ENCODE peak calls at places on chromosomes 4 and X, in five cellular contexts. X, L, W, T and Z are unnamed samples.
A peak's percentile ranks its signal among the peaks of the same experiment; 100 is the strongest.

GRCh38 chr4:182842104-182842600 is 75.0 kb downstream of the DCTD start:
- DNase-seq in X (no peak), W (no peak), L (no peak), T (no peak), Z (no peak)

GRCh38 chr4:150302553-150302952 is 224.3 kb downstream of the DCLK2 start:
- DNase-seq in L (no peak), X (peak; percentile 96), W (no peak), T (peak; percentile 82), Z (no peak)

GRCh38 chr4:101865501-101866062 is 75.1 kb downstream of the BANK1 start:
- DNase-seq in T (no peak), L (no peak), X (peak; percentile 76), W (no peak), Z (no peak)

GRCh38 chr4:26175016-26175786 is 145.6 kb upstream of the RBPJ start:
- DNase-seq in T (no peak), W (no peak), X (no peak), L (no peak), Z (no peak)

GRCh38 chr4:37662861-37663390 is 23.2 kb downstream of the RELL1 start:
- DNase-seq in L (no peak), T (no peak), X (no peak), W (no peak), Z (peak; percentile 35)

GRCh38 chr4:145735330-145735638 is 55.3 kb downstream of the C4orf51 start:
- DNase-seq in L (no peak), X (peak; percentile 93), W (no peak), T (peak; percentile 94), Z (no peak)

GRCh38 chr4:122764808-122765189 is 32.3 kb downstream of the BBS12 start:
- DNase-seq in L (no peak), X (peak; percentile 75), W (no peak), T (peak; percentile 70), Z (no peak)

GRCh38 chr4:145920205-145920604 is 18.4 kb downstream of the ZNF827 start:
- DNase-seq in T (peak; percentile 84), L (no peak), W (no peak), X (peak; percentile 96), Z (no peak)

GRCh38 chrX:43899878-43900815 is 17.9 kb upstream of the MAOB start:
- DNase-seq in T (no peak), X (no peak), W (no peak), L (no peak), Z (no peak)

GRCh38 chr4:6245246-6246169 is 24.1 kb upstream of the WFS1 start:
- DNase-seq in T (no peak), W (no peak), X (no peak), L (peak; percentile 85), Z (no peak)

GRCh38 chrX:79530310-79531108 is 163.4 kb upstream of the ITM2A start:
- DNase-seq in W (no peak), X (no peak), T (no peak), L (no peak), Z (no peak)

GRCh38 chrX:110125435-110125834 is 122.5 kb downstream of the TMEM164 start:
- DNase-seq in W (no peak), X (peak; percentile 25), T (no peak), L (peak; percentile 51), Z (no peak)

GRCh38 chr4:179095585-179096228 is 1653.5 kb upstream of the AGA start:
- DNase-seq in T (no peak), X (peak; percentile 51), L (peak; percentile 35), W (peak; percentile 33), Z (no peak)

GRCh38 chr4:145525291-145525740 is 43.7 kb downstream of the SMAD1 start:
- DNase-seq in W (no peak), X (peak; percentile 5), T (no peak), L (no peak), Z (no peak)

GRCh38 chr4:17811078-17811603 is 362 bp downstream of the NCAPG start:
- DNase-seq in W (peak; percentile 45), L (no peak), X (no peak), T (no peak), Z (no peak)

GRCh38 chr4:165992263-165992662 is 119.2 kb downstream of the TLL1 start:
- DNase-seq in W (no peak), X (no peak), T (no peak), L (no peak), Z (no peak)

GRCh38 chrX:86014421-86014820 is 32.9 kb downstream of the CHM start:
- DNase-seq in T (no peak), X (no peak), L (no peak), W (no peak), Z (no peak)

GRCh38 chr4:152938237-152938969 is 2.3 kb downstream of the FHDC1 start:
- DNase-seq in X (no peak), T (no peak), W (no peak), L (no peak), Z (no peak)

GRCh38 chr4:123547818-123548200 is 151.2 kb downstream of the SPRY1 start:
- DNase-seq in X (no peak), T (no peak), L (no peak), W (no peak), Z (no peak)

GRCh38 chr4:108172231-108172779 is 3.6 kb upstream of the LEF1 start:
- DNase-seq in T (no peak), X (no peak), L (peak; percentile 44), W (peak; percentile 43), Z (no peak)

GRCh38 chrX:53241558-53241957 is 16.6 kb upstream of the KDM5C start:
- DNase-seq in X (no peak), L (no peak), T (no peak), W (no peak), Z (no peak)

GRCh38 chr4:165151734-165152133 is 39.1 kb upstream of the TMEM192 start:
- DNase-seq in T (no peak), W (no peak), X (peak; percentile 20), L (no peak), Z (no peak)

GRCh38 chr4:113613503-113613902 is 148.0 kb downstream of the CAMK2D start:
- DNase-seq in X (no peak), L (no peak), T (no peak), W (no peak), Z (no peak)

GRCh38 chr4:83262682-83263081 is 21.9 kb downstream of the COQ2 start:
- DNase-seq in X (no peak), L (no peak), W (no peak), T (no peak), Z (no peak)

GRCh38 chrX:17736856-17737706 is at the start of gene SCML1:
- DNase-seq in T (peak; percentile 81), X (peak; percentile 97), L (peak; percentile 96), W (peak; percentile 93), Z (peak; percentile 98)

GRCh38 chrX:11480626-11481025 is 185.1 kb downstream of the ARHGAP6 start:
- DNase-seq in L (no peak), W (no peak), X (peak; percentile 52), T (no peak), Z (no peak)

GRCh38 chrX:78357342-78358055 is 30.1 kb upstream of the CYSLTR1 start:
- DNase-seq in L (no peak), T (no peak), X (no peak), W (no peak), Z (no peak)

GRCh38 chr4:1019320-1019719 is 7.9 kb downstream of the FGFRL1 start:
- DNase-seq in T (no peak), X (no peak), L (no peak), W (no peak), Z (no peak)

GRCh38 chr4:67152976-67153375 is 392.3 kb downstream of the CENPC start:
- DNase-seq in W (no peak), T (no peak), X (no peak), L (no peak), Z (no peak)

GRCh38 chr4:3344104-3344503 is 51.3 kb downstream of the RGS12 start:
- DNase-seq in T (no peak), L (no peak), X (no peak), W (no peak), Z (no peak)